ENCODE peak calls at places on chromosomes 2 and 18, in seven cellular contexts. S, Z, H, O, F, L and M are unnamed samples.

GRCh38 chr18:58996131-58996632 is 131.5 kb downstream of the ZNF532 start:
- DNase-seq in S (peak; percentile 36), Z (no peak), H (peak; percentile 38), O (no peak), F (no peak), L (peak; percentile 99), M (peak; percentile 35)

GRCh38 chr2:191170301-191170636 is 19.5 kb upstream of the STAT4 start:
- DNase-seq in S (no peak), Z (no peak), H (no peak), O (no peak), F (no peak), L (no peak), M (no peak)

GRCh38 chr18:59691046-59691395 is 6.2 kb downstream of the CCBE1 start:
- DNase-seq in S (no peak), Z (no peak), H (no peak), O (no peak), F (no peak), L (peak; percentile 42), M (peak; percentile 86)

GRCh38 chr2:210617732-210618330 is 61.4 kb downstream of the CPS1 start:
- DNase-seq in S (no peak), Z (no peak), H (peak; percentile 36), O (no peak), F (peak; percentile 30), L (peak; percentile 34), M (peak; percentile 40)

GRCh38 chr2:136112949-136113766 is 4.8 kb downstream of the CXCR4 start:
- DNase-seq in S (no peak), Z (no peak), H (no peak), O (no peak), F (no peak), L (no peak), M (no peak)

GRCh38 chr2:174764281-174765063 is at the start of gene CHRNA1:
- DNase-seq in S (no peak), Z (no peak), H (no peak), O (no peak), F (no peak), L (peak; percentile 73), M (no peak)

GRCh38 chr2:189511210-189511609 is 69.4 kb downstream of the SLC40A1 start:
- DNase-seq in S (no peak), Z (no peak), H (no peak), O (no peak), F (no peak), L (no peak), M (no peak)

GRCh38 chr2:224359569-224359968 is 42.3 kb downstream of the FAM124B start:
- DNase-seq in S (no peak), Z (no peak), H (no peak), O (no peak), F (no peak), L (peak; percentile 12), M (no peak)

GRCh38 chr2:100967716-100968115 is 34.4 kb upstream of the RPL31 start:
- DNase-seq in S (no peak), Z (peak; percentile 4), H (no peak), O (no peak), F (no peak), L (no peak), M (no peak)

GRCh38 chr2:130370490-130370889 is 14.6 kb downstream of the PTPN18 start:
- DNase-seq in S (no peak), Z (peak; percentile 54), H (no peak), O (no peak), F (no peak), L (no peak), M (no peak)

GRCh38 chr2:106970471-106971261 is 84.7 kb upstream of the ST6GAL2 start:
- DNase-seq in S (no peak), Z (no peak), H (no peak), O (no peak), F (no peak), L (peak; percentile 45), M (peak; percentile 60)

GRCh38 chr2:169584005-169584877 is at the start of gene PPIG:
- DNase-seq in S (peak; percentile 60), Z (peak; percentile 97), H (peak; percentile 72), O (peak; percentile 90), F (peak; percentile 68), L (peak; percentile 93), M (peak; percentile 78)

DNA sequence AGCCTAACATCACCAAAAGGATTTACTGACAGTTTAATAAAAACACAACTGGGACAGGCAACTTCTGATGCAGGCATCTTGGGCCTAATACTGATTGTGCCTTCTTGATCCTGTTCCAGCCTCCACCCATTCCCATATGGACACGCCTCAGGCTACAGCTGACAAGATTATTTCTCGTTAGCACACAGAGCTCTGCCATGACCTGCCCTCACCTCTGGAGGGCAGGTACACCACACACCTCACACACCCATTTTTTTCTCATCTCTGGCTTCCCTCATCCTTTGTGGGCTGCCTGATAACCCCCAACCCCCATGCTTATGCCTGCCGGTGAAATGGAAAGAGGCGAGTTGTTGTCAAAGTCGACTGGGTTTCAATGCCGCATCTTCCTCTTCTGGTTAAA is 147.0 kb downstream of the ANTXR1 start:
- DNase-seq in S (no peak), Z (no peak), H (no peak), O (no peak), F (no peak), L (no peak), M (peak; percentile 70)
- TF ChIP-seq CTCF in S (no peak), Z (no peak), H (no peak), O (no peak), F (no peak), L (no peak), M (peak; percentile 63)

GRCh38 chr2:183359867-183360266 is 235.6 kb downstream of the NUP35 start:
- DNase-seq in S (no peak), Z (no peak), H (no peak), O (no peak), F (no peak), L (no peak), M (peak; percentile 17)
- TF ChIP-seq CTCF in S (no peak), Z (no peak), H (no peak), O (no peak), F (peak; percentile 12), L (no peak), M (peak; percentile 10)

GRCh38 chr2:84735383-84735782 is 145.5 kb downstream of the TRABD2A start:
- DNase-seq in S (no peak), Z (no peak), H (peak; percentile 7), O (no peak), F (no peak), L (no peak), M (no peak)

DNA sequence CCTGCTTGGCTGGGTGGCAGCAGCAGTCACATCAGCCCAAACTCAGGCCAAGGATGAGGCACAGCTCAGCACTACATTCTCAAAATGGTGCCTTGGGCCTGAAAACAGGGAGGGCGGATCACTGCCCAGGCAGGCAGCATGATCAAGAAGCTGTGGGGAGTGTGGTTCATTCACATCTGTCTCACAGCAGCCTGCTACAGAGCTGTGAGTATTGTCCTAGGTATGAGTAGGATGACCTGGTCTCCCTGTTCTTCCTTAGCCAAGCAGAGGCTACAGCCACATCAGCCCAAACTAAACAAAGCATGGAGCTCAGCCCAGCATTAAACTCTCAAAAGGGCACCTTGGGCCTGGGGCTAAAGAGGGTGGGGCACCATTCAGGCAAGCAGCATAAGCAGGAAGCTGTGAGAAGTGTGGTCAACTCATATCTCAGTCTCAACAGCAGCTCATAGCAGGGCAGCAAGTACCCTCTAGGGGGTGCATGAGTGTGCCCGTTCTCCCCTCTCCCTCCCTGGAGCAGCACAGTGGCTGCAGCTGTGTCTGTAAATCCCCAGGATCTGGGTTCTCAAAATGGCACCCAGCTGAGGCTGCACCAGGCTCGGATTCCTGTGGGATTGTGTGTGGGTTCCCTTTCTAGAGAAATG is 139.6 kb downstream of the TRABD2A start:
- DNase-seq in S (no peak), Z (no peak), H (no peak), O (no peak), F (no peak), L (peak; percentile 45), M (peak; percentile 21)
- TF ChIP-seq CTCF in S (peak; percentile 36), Z (peak; percentile 2), H (peak; percentile 24), O (no peak), F (peak; percentile 27), L (peak; percentile 58), M (peak; percentile 40)

GRCh38 chr18:34153711-34154110 is 71.0 kb downstream of the NOL4 start:
- DNase-seq in S (no peak), Z (no peak), H (no peak), O (no peak), F (no peak), L (peak; percentile 8), M (peak; percentile 12)

GRCh38 chr18:34159691-34160185 is 65.0 kb downstream of the NOL4 start:
- DNase-seq in S (no peak), Z (peak; percentile 43), H (no peak), O (no peak), F (no peak), L (no peak), M (no peak)

DNA sequence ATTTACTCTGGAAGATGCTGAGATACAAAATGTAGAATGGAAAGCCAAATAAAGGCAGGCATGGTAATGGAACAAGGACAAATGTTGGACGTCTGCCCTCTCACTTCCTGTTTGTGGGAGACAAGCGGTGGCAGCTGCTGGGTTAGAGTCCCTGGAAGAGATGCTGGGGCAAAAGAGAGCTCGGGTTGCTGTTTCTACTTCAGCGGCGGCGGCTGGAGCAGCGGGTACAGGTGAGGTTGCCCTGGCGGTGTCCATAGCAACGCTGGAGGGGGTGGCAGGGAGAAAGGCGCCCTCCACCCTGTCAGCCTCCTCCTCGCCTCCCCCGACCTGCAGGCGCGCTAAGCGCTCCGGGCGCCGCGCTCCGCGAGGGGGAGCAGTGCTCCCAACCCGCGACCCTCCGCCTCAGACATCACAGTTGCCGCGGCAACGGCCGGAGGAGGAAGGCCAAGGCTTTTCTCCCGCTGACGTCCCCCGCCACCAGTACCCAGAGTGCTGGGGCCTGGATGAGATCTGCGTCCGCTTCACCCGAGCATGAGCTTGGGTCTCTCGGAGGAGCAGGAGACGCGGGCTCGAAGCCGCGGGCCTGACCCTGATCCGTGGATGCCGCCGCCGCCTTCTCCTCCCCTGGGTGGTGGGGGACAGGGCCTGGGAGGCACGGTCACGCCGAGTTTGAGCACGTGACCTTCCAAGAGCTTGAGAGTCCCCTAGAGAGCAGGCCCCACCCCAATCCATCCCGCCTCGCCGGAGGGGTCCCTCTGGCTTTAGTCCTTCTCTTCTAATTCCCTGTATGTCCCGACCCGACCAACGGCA is 65.6 kb downstream of the NOL4 start:
- DNase-seq in S (no peak), Z (peak; percentile 74), H (no peak), O (peak; percentile 71), F (peak; percentile 67), L (no peak), M (no peak)
- TF ChIP-seq CTCF in S (peak; percentile 8), Z (no peak), H (no peak), O (no peak), F (peak; percentile 53), L (no peak), M (no peak)

DNA sequence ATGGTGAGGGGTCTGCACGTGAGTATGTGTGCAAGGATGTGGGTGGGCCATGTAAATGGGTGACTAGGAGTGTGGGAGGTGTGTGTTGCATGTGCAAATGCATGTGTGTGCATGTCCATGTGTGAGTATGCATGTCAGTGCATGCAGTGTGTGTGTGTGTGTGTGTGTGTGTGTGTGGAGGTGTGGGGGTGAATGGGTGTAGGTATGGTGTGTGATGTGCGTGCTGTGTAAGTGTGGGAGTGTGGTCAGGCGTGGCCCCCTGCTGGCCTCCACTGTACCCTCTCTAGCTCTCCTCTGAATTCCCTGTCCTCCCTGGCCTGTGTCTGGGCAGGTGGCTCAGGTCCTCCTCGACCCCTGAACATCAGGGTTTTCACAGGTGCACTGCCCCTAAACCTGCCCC is 230.3 kb downstream of the CELF4 start:
- DNase-seq in S (no peak), Z (no peak), H (no peak), O (no peak), F (peak; percentile 6), L (no peak), M (no peak)
- TF ChIP-seq CTCF in S (peak; percentile 29), Z (peak; percentile 33), H (peak; percentile 40), O (no peak), F (peak; percentile 46), L (peak; percentile 25), M (peak; percentile 31)

GRCh38 chr2:195672674-195673073 is 15.6 kb downstream of the SLC39A10 start:
- DNase-seq in S (no peak), Z (no peak), H (no peak), O (no peak), F (no peak), L (no peak), M (peak; percentile 39)
- TF ChIP-seq CTCF in S (peak; percentile 16), Z (no peak), H (no peak), O (no peak), F (peak; percentile 29), L (peak; percentile 7), M (peak; percentile 29)